ENCODE peak calls at places on chromosomes 12 and 14, in six cellular contexts. S is body of pancreas, O is fibroblast of lung, G is A549, K is RWPE1, L is thyroid gland. U is an unnamed sample.

GRCh38 chr14:93120952-93121834 is 5.5 kb upstream of the ITPK1 start:
- DNase-seq in G (no peak), L (no peak), K (no peak), S (no peak), O (no peak), U (no peak)

GRCh38 chr14:105375635-105376057 is 22.7 kb upstream of the TEX22 start:
- DNase-seq in L (no peak), G (no peak), K (no peak), O (no peak), S (no peak), U (no peak)

GRCh38 chr12:72271401-72271740 is 799 bp upstream of the TRHDE start:
- DNase-seq in S (peak; percentile 72), O (peak; percentile 72), L (no peak), K (no peak), G (no peak), U (no peak)

GRCh38 chr14:72699852-72700257 is 194.0 kb downstream of the DPF3 start:
- DNase-seq in L (no peak), S (no peak), G (peak; percentile 14), K (no peak), O (peak; percentile 96), U (peak; percentile 75)

GRCh38 chr14:77498120-77498979 is at the start of gene ISM2:
- DNase-seq in K (peak; percentile 59), S (peak; percentile 18), O (peak; percentile 12), G (peak; percentile 32), L (peak; percentile 47), U (no peak)

GRCh38 chr12:124486346-124486963 is 81.0 kb downstream of the NCOR2 start:
- DNase-seq in L (no peak), K (no peak), S (no peak), G (no peak), O (no peak), U (no peak)

GRCh38 chr14:76539130-76539529 is 163.2 kb downstream of the ESRRB start:
- DNase-seq in O (no peak), S (no peak), G (no peak), L (no peak), K (no peak), U (no peak)

GRCh38 chr12:47811581-47812484 is 7.9 kb downstream of the HDAC7 start:
- DNase-seq in G (no peak), S (no peak), L (peak; percentile 38), K (no peak), O (peak; percentile 83), U (peak; percentile 94)

GRCh38 chr14:90491868-90492560 is 95.2 kb downstream of the CALM1 start:
- DNase-seq in K (no peak), S (no peak), L (no peak), O (no peak), G (no peak), U (no peak)

GRCh38 chr14:64760916-64761315 is 56.7 kb downstream of the PLEKHG3 start:
- DNase-seq in K (no peak), G (no peak), S (no peak), L (no peak), O (no peak), U (no peak)

GRCh38 chr12:66744956-66745383 is 66.1 kb upstream of the GRIP1 start:
- DNase-seq in O (no peak), G (no peak), S (no peak), K (no peak), L (no peak), U (no peak)

GRCh38 chr14:32950584-32950983 is 11.9 kb downstream of the NPAS3 start:
- DNase-seq in K (no peak), S (no peak), O (no peak), G (no peak), L (no peak), U (no peak)

GRCh38 chr14:96098309-96098998 is 59.3 kb downstream of the C14orf132 start:
- DNase-seq in S (peak; percentile 43), L (peak; percentile 39), O (peak; percentile 79), K (peak; percentile 54), G (peak; percentile 78), U (no peak)

GRCh38 chr12:2323538-2324261 is 270.9 kb downstream of the CACNA1C start:
- DNase-seq in S (no peak), L (no peak), G (no peak), K (no peak), O (no peak), U (no peak)

GRCh38 chr12:48910196-48910595 is 15.1 kb downstream of the FKBP11 start:
- DNase-seq in S (no peak), G (peak; percentile 46), L (no peak), K (no peak), O (no peak), U (no peak)

GRCh38 chr12:6225630-6226001 is 25.4 kb downstream of the CD9 start:
- DNase-seq in O (no peak), G (no peak), L (no peak), S (no peak), K (no peak), U (no peak)

GRCh38 chr14:68627868-68628604 is 164.8 kb downstream of the ZFP36L1 start:
- DNase-seq in O (no peak), S (peak; percentile 74), K (no peak), L (peak; percentile 56), G (no peak), U (no peak)

GRCh38 chr12:12645485-12645884 is 33.8 kb downstream of the CREBL2 start:
- DNase-seq in O (peak; percentile 33), L (no peak), G (peak; percentile 44), K (peak; percentile 5), S (peak; percentile 19), U (no peak)

GRCh38 chr12:65300067-65300466 is 21.6 kb downstream of the MSRB3 start:
- DNase-seq in S (no peak), G (no peak), O (no peak), K (no peak), L (no peak), U (no peak)

GRCh38 chr12:106522708-106523107 is 60.1 kb upstream of the RFX4 start:
- DNase-seq in K (no peak), S (no peak), G (peak; percentile 36), L (peak; percentile 29), O (no peak), U (no peak)

GRCh38 chr14:99650189-99650588 is 5.3 kb downstream of the HHIPL1 start:
- DNase-seq in O (no peak), G (no peak), K (no peak), S (no peak), L (no peak), U (no peak)

GRCh38 chr14:97446087-97446486 is 648.9 kb downstream of the VRK1 start:
- DNase-seq in K (no peak), O (no peak), G (no peak), L (no peak), S (no peak), U (no peak)

GRCh38 chr12:72274926-72275325 is 2.8 kb downstream of the TRHDE start:
- DNase-seq in O (peak; percentile 95), L (no peak), G (no peak), S (no peak), K (no peak), U (no peak)

GRCh38 chr12:25469861-25470260 is 83.2 kb downstream of the LMNTD1 start:
- DNase-seq in O (peak; percentile 68), K (no peak), S (no peak), G (no peak), L (no peak), U (no peak)

GRCh38 chr12:124352839-124353238 is 57.9 kb downstream of the RFLNA start:
- DNase-seq in L (no peak), K (no peak), S (peak; percentile 37), O (peak; percentile 10), G (peak; percentile 62), U (no peak)

GRCh38 chr12:119159844-119160243 is 18.9 kb upstream of the HSPB8 start:
- DNase-seq in L (no peak), K (no peak), S (no peak), O (no peak), G (no peak), U (no peak)

GRCh38 chr14:55721353-55721752 is 141.3 kb downstream of the KTN1 start:
- DNase-seq in G (peak; percentile 26), S (no peak), L (peak; percentile 54), K (peak; percentile 34), O (peak; percentile 90), U (no peak)

GRCh38 chr12:101441835-101442234 is 33.3 kb upstream of the SPIC start:
- DNase-seq in G (no peak), S (no peak), K (no peak), O (no peak), L (no peak), U (no peak)

GRCh38 chr12:6959376-6960290 is 8.5 kb downstream of the PTPN6 start:
- DNase-seq in L (no peak), S (no peak), K (no peak), O (no peak), G (no peak), U (peak; percentile 63)

GRCh38 chr14:78170203-78170602 is at the start of gene NRXN3:
- DNase-seq in L (peak; percentile 17), G (peak; percentile 16), K (no peak), S (no peak), O (no peak), U (no peak)

GRCh38 chr12:88111074-88111652 is 30.7 kb downstream of the CEP290 start:
- DNase-seq in O (peak; percentile 71), L (no peak), S (no peak), K (peak; percentile 35), G (peak; percentile 74), U (no peak)

GRCh38 chr12:57909056-57909455 is 32.3 kb upstream of the ATP23 start:
- DNase-seq in L (no peak), S (no peak), G (no peak), O (no peak), K (no peak), U (no peak)
- H3K27ac ChIP-seq in L (no peak overlapping the region), S (no peak overlapping the region), G (no peak overlapping the region), O (no peak overlapping the region), K (no peak overlapping the region), U (no peak overlapping the region)

GRCh38 chr12:3777206-3777809 is 24.4 kb upstream of the CRACR2A start:
- DNase-seq in S (no peak), O (peak; percentile 60), G (peak; percentile 46), L (peak; percentile 4), K (peak; percentile 42), U (no peak)
- TF ChIP-seq CTCF in S (peak; percentile 77), O (peak; percentile 86), G (peak; percentile 58), L (peak; percentile 64), K (peak; percentile 38), U (peak; percentile 38)

DNA sequence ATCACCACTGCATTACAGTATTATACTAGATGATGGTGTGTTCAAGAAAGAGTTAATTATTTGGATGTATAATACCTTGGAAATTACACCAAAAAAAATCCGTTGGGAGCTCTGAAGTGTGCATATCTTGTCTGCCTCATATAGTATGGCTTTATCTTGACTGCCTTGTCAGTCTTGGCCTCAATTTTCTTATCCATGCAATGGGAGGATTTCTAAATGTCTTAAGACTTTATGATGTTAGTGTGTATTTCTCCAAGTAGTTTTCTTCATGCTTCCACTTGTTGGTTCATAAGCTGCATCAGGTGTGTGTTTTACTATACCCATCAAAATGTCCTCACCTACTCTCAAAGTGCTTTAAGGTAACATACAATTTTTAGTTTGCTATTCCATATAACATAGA is 84.6 kb downstream of the FGD4 start:
- DNase-seq in G (no peak), S (no peak), O (no peak), K (no peak), L (no peak), U (no peak)
- H3K27ac ChIP-seq in G (no peak overlapping the region), S (no peak overlapping the region), O (no peak overlapping the region), K (no peak overlapping the region), L (no peak overlapping the region), U (no peak overlapping the region)

GRCh38 chr14:106605548-106606448 is 1079.4 kb downstream of the TMEM121 start:
- DNase-seq in S (peak; percentile 29), O (no peak), G (peak; percentile 24), L (peak; percentile 3), K (no peak), U (no peak)
- TF ChIP-seq CTCF in S (peak; percentile 15), O (no peak), G (no peak), L (no peak), K (no peak), U (no peak)